ENCODE peak calls at places on chromosomes 11 and 22, in five cellular contexts. H is stimulated activated CD8-positive, alpha-beta memory T cell treated with anti-CD3 and anti-CD28 coated beads, Interleukin-12 subunit alpha, Interleukin-12 subunit beta, amount 100 ng/mL, for 4 hours; Q is coronary artery; N is IMR-90; J is NCI-H2081. X is an unnamed sample.

GRCh38 chr11:43736502-43737193 is 56.1 kb downstream of the HSD17B12 start:
- DNase-seq in H (no peak), Q (no peak), N (peak), J (no peak), X (no peak)

GRCh38 chr11:36345084-36345511 is 49.0 kb downstream of the PRR5L start:
- DNase-seq in H (no peak), Q (no peak), N (no peak), J (no peak), X (no peak)

GRCh38 chr11:26623076-26623666 is 51.1 kb upstream of the MUC15 start:
- DNase-seq in H (no peak), Q (no peak), N (peak), J (no peak), X (no peak)

GRCh38 chr11:123570939-123571590 is 83.4 kb downstream of the SCN3B start:
- DNase-seq in H (no peak), Q (no peak), N (no peak), J (no peak), X (no peak)

GRCh38 chr11:61176446-61176845 is 15.2 kb upstream of the VPS37C start:
- DNase-seq in H (no peak), Q (no peak), N (no peak), J (no peak), X (no peak)

GRCh38 chr11:9573775-9574555 is 495 bp downstream of the WEE1 start:
- DNase-seq in H (no peak), Q (peak), N (no peak), J (no peak), X (no peak)

GRCh38 chr22:37228106-37229011 is 15.7 kb downstream of the RAC2 start:
- DNase-seq in H (no peak), Q (no peak), N (peak), J (no peak), X (no peak)

GRCh38 chr22:27614291-27615007 is 187.1 kb downstream of the MN1 start:
- DNase-seq in H (no peak), Q (no peak), N (no peak), J (no peak), X (no peak)

GRCh38 chr11:76635991-76636520 is 34.5 kb downstream of the LRRC32 start:
- DNase-seq in H (no peak), Q (no peak), N (no peak), J (no peak), X (no peak)

GRCh38 chr11:65150513-65151271 is 16.4 kb upstream of the SYVN1 start:
- DNase-seq in H (no peak), Q (peak), N (peak), J (peak), X (no peak)

GRCh38 chr11:69080361-69080973 is 31.7 kb downstream of the TPCN2 start:
- DNase-seq in H (no peak), Q (no peak), N (peak), J (no peak), X (no peak)

GRCh38 chr22:32987081-32987631 is 71.0 kb downstream of the SYN3 start:
- DNase-seq in H (no peak), Q (no peak), N (no peak), J (no peak), X (peak)

GRCh38 chr11:134139873-134140331 is 71.0 kb downstream of the JAM3 start:
- DNase-seq in H (no peak), Q (no peak), N (peak), J (peak), X (peak)

GRCh38 chr11:68314886-68315580 is 2.6 kb downstream of the LRP5 start:
- DNase-seq in H (no peak), Q (no peak), N (peak), J (no peak), X (no peak)

GRCh38 chr11:11985016-11985715 is 23.3 kb downstream of the DKK3 start:
- DNase-seq in H (no peak), Q (peak), N (peak), J (no peak), X (no peak)

GRCh38 chr11:115430345-115430744 is 73.9 kb downstream of the CADM1 start:
- DNase-seq in H (no peak), Q (no peak), N (no peak), J (no peak), X (no peak)

GRCh38 chr11:19352736-19353110 is 112.0 kb upstream of the E2F8 start:
- DNase-seq in H (no peak), Q (peak), N (no peak), J (no peak), X (no peak)

GRCh38 chr22:35275580-35275979 is 18.3 kb downstream of the HMGXB4 start:
- DNase-seq in H (no peak), Q (no peak), N (peak), J (no peak), X (no peak)

GRCh38 chr22:19598054-19598855 is 74.0 kb upstream of the CLDN5 start:
- DNase-seq in H (no peak), Q (no peak), N (no peak), J (no peak), X (no peak)

GRCh38 chr11:118916842-118917388 is 8.8 kb downstream of the BCL9L start:
- DNase-seq in H (no peak), Q (peak), N (peak), J (peak), X (no peak)

GRCh38 chr11:101129203-101129943 is at the start of gene PGR:
- DNase-seq in H (no peak), Q (peak), N (no peak), J (peak), X (no peak)

GRCh38 chr11:6825333-6825744 is 20.1 kb upstream of the OR10A5 start:
- DNase-seq in H (no peak), Q (no peak), N (no peak), J (no peak), X (no peak)

GRCh38 chr22:20115691-20116375 is at the start of gene RANBP1:
- DNase-seq in H (no peak), Q (no peak), N (no peak), J (no peak), X (no peak)

GRCh38 chr11:94629741-94630140 is 62.6 kb downstream of the PIWIL4 start:
- DNase-seq in H (no peak), Q (no peak), N (no peak), J (no peak), X (no peak)

GRCh38 chr22:33105501-33105911 is 47.3 kb upstream of the SYN3 start:
- DNase-seq in H (no peak), Q (no peak), N (peak), J (no peak), X (no peak)

GRCh38 chr11:14741195-14741594 is 97.6 kb downstream of the PDE3B start:
- DNase-seq in H (no peak), Q (no peak), N (no peak), J (no peak), X (no peak)

GRCh38 chr11:101019870-101020269 is 109.7 kb downstream of the PGR start:
- DNase-seq in H (no peak), Q (no peak), N (no peak), J (no peak), X (no peak)

GRCh38 chr11:62806611-62807121 is 1.4 kb upstream of the NXF1 start:
- DNase-seq in H (no peak), Q (no peak), N (peak), J (no peak), X (no peak)

GRCh38 chr22:24423519-24424000 is 3.8 kb upstream of the ADORA2A start:
- DNase-seq in H (peak), Q (no peak), N (no peak), J (no peak), X (no peak)

GRCh38 chr11:98358551-98358950 is 662.2 kb upstream of the CNTN5 start:
- DNase-seq in H (no peak), Q (no peak), N (no peak), J (no peak), X (no peak)

GRCh38 chr22:28867191-28867590 is 16.2 kb upstream of the ZNRF3 start:
- DNase-seq in H (no peak), Q (no peak), N (no peak), J (no peak), X (no peak)

GRCh38 chr22:31647516-31647915 is 14.5 kb downstream of the PISD start:
- DNase-seq in H (no peak), Q (no peak), N (peak), J (no peak), X (no peak)